ENCODE peak calls at places on chromosomes 2 and 18, in ten cellular contexts. D, C, L, R, U, B, Y, W, T and G are unnamed samples.
A peak's percentile ranks its signal among the peaks of the same experiment; 100 is the strongest.

GRCh38 chr2:81481242-81481993 is 1176.9 kb upstream of the LRRTM1 start:
- DNase-seq in D (peak; percentile 58), C (no peak), L (peak; percentile 11), R (no peak), U (no peak), B (no peak), Y (no peak), W (no peak), T (no peak), G (no peak)

GRCh38 chr2:174025271-174026121 is 60.3 kb upstream of the SP3 start:
- DNase-seq in D (peak; percentile 71), C (peak; percentile 89), L (peak; percentile 84), R (peak; percentile 72), U (peak; percentile 80), B (no peak), Y (peak; percentile 76), W (peak; percentile 63), T (peak; percentile 92), G (no peak)

GRCh38 chr18:43931439-43931838 is 654.1 kb upstream of the SYT4 start:
- DNase-seq in D (no peak), C (no peak), L (no peak), R (no peak), U (no peak), B (no peak), Y (no peak), W (no peak), T (no peak), G (no peak)

GRCh38 chr18:2906522-2907458 is 60.0 kb downstream of the EMILIN2 start:
- DNase-seq in D (peak; percentile 80), C (no peak), L (no peak), R (peak; percentile 69), U (no peak), B (no peak), Y (peak; percentile 71), W (no peak), T (no peak), G (no peak)

GRCh38 chr2:180367831-180368230 is 360.7 kb upstream of the CWC22 start:
- DNase-seq in D (no peak), C (peak; percentile 28), L (no peak), R (no peak), U (no peak), B (no peak), Y (no peak), W (no peak), T (no peak), G (no peak)

GRCh38 chr2:207252979-207253640 is 87.4 kb upstream of the KLF7 start:
- DNase-seq in D (no peak), C (peak; percentile 53), L (no peak), R (no peak), U (no peak), B (no peak), Y (no peak), W (no peak), T (no peak), G (no peak)

GRCh38 chr2:30759481-30759880 is 47.8 kb downstream of the CAPN13 start:
- DNase-seq in D (peak; percentile 52), C (no peak), L (no peak), R (no peak), U (no peak), B (no peak), Y (no peak), W (no peak), T (no peak), G (no peak)

GRCh38 chr2:178282075-178282474 is 87.8 kb downstream of the OSBPL6 start:
- DNase-seq in D (no peak), C (peak; percentile 84), L (no peak), R (no peak), U (no peak), B (no peak), Y (peak; percentile 43), W (no peak), T (no peak), G (peak; percentile 28)

GRCh38 chr2:234542742-234543141 is 45.9 kb upstream of the ARL4C start:
- DNase-seq in D (no peak), C (no peak), L (no peak), R (no peak), U (no peak), B (no peak), Y (no peak), W (no peak), T (no peak), G (no peak)

GRCh38 chr18:42544901-42545300 is 570.6 kb downstream of the RIT2 start:
- DNase-seq in D (no peak), C (no peak), L (no peak), R (no peak), U (no peak), B (no peak), Y (no peak), W (no peak), T (no peak), G (no peak)

GRCh38 chr2:47300609-47301276 is 102.2 kb upstream of the MSH2 start:
- DNase-seq in D (no peak), C (no peak), L (no peak), R (no peak), U (no peak), B (no peak), Y (no peak), W (no peak), T (no peak), G (no peak)

GRCh38 chr2:223027442-223027841 is 24.5 kb upstream of the KCNE4 start:
- DNase-seq in D (no peak), C (peak; percentile 81), L (no peak), R (no peak), U (no peak), B (no peak), Y (peak; percentile 16), W (no peak), T (no peak), G (no peak)

DNA sequence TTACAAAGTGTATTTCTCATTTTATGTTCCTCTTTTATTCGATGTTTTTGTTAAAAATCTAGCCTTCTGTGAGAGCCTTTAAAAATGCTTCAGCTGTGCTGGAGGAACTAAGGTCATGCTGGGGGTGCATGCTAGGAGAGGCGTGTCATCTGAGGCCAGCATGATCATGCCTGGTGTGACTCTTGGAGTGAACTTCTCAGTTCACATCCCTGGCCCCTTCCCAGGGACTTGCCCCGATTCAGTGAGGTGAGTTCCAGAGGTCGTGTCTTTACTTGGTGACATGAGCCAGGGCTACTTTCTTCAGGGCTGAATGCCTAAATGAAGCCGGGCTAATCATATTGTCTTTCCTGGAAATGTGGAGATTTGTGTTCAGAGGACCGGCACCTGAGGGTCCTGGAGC is 264.9 kb downstream of the MREG start:
- DNase-seq in D (no peak), C (peak; percentile 32), L (peak; percentile 17), R (no peak), U (peak; percentile 19), B (peak; percentile 12), Y (no peak), W (no peak), T (peak; percentile 73), G (no peak)
- H3K4me1 ChIP-seq in D (peaks cover 8% of the 10 kb centered on the region), C (peaks cover 13% of the 10 kb centered on the region), L (peaks cover 26% of the 10 kb centered on the region), R (no peaks in the 10 kb centered on the region), U (no peaks in the 10 kb centered on the region), B (peaks cover 49% of the 10 kb centered on the region), Y (no peaks in the 10 kb centered on the region), W (peaks cover 5% of the 10 kb centered on the region), T (no peaks in the 10 kb centered on the region), G (peaks cover 23% of the 10 kb centered on the region)

DNA sequence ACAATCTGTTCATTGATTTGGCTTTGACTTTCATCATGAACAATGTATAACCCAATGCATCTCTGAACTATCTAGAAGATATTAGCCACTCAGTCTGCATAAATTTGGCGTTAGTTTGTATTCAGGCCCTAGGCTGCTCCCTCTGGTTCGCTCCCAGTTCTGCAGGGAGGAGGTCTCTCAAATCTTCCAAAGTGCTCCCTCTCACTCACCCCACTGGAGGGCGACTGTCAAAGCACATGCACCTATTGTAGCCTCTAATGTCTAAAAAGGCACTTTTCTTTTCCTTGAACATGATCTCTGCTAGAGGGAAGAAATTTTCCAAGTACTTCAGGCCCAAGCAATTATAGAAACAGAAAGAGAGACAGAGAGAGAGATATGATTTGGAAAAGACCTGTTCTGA is 291.5 kb downstream of the TDRD15 start:
- DNase-seq in D (no peak), C (no peak), L (no peak), R (peak; percentile 43), U (no peak), B (no peak), Y (no peak), W (no peak), T (no peak), G (peak; percentile 37)
- TF ChIP-seq CTCF in D (no peak), C (no peak), L (peak; percentile 23), R (peak; percentile 52), U (no peak), B (no peak), Y (no peak), W (no peak), T (no peak), G (no peak)

DNA sequence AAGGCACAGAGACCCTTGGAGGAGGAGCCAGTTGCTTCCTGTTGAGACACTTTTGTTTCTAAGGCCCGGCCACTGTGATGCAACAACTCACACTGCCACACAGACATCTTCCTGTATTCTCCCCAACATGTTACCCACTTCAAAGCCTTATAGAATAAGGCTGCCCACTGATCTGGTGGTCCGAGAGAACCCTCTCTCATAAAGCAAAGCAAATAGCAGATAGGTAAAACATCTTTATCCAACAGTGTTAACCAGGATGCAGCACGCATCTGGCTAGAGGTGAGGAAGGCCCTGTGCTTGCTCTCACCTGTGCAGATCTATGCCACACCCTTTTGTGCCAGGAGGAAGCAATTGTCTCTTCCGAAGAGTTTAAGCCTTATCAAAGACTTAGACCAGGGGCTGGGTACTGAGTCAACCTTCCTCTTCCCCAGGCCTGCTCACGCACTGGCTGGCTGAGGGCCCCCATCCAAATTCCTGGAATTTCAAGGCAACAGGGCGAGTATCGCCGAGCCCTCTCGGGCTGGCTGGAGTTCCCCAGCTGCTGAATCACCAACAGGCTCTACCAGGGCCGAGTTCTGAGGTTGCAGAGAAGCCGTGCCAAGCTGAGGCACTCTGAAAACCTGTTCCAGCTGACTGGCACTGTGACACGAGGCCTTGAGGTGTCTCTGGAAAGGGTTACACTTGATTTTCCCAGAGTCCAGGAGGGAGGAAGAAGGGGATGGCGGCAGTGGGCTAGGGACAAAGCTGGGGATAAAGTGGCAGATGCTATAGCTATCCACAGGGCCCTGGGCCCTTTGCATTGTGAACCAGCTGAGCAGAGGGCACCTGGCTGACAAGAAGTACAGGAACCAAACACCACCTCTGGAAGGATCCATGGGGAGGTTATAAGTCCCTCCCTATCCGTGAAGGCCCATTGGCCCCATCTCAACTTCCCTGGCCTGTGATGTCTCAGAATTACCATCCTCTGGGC is 29.3 kb downstream of the TGFA start:
- DNase-seq in D (peak; percentile 87), C (peak; percentile 34), L (peak; percentile 16), R (no peak), U (peak; percentile 86), B (no peak), Y (no peak), W (no peak), T (no peak), G (no peak)
- H3K4me1 ChIP-seq in D (peaks cover 25% of the 10 kb centered on the region), C (no peaks in the 10 kb centered on the region), L (peaks cover 18% of the 10 kb centered on the region), R (no peaks in the 10 kb centered on the region), U (peaks cover 11% of the 10 kb centered on the region), B (peaks cover 12% of the 10 kb centered on the region), Y (no peaks in the 10 kb centered on the region), W (no peaks in the 10 kb centered on the region), T (no peaks in the 10 kb centered on the region), G (no peaks in the 10 kb centered on the region)

GRCh38 chr18:36255072-36255708 is 42.3 kb upstream of the FHOD3 start:
- DNase-seq in D (no peak), C (no peak), L (no peak), R (peak; percentile 25), U (no peak), B (no peak), Y (no peak), W (no peak), T (no peak), G (no peak)
- TF ChIP-seq CTCF in D (no peak), C (no peak), L (no peak), R (no peak), U (no peak), B (no peak), Y (no peak), W (no peak), T (no peak), G (no peak)